ENCODE peak calls at places on chromosomes 3 and 15, in ten cellular contexts. Q is adrenal gland; Z is skeletal muscle cell; B is fibroblast of mammary gland; P is mesenchymal stem cell; X is CD8-positive, alpha-beta T cell; K is thyroid gland; L is endothelial cell of umbilical vein; F is AG04450; H is PC-9. M is an unnamed sample.

GRCh38 chr3:11845661-11846060 is 1.0 kb downstream of the TAMM41 start:
- DNase-seq in Q (no peak), Z (no peak), B (no peak), P (no peak), X (no peak), K (no peak), L (no peak), F (no peak), H (no peak), M (no peak)

GRCh38 chr15:62896969-62897486 is 145.5 kb upstream of the TPM1 start:
- DNase-seq in Q (peak; percentile 89), Z (peak; percentile 96), B (peak; percentile 98), P (peak; percentile 99), X (no peak), K (peak; percentile 94), L (peak; percentile 99), F (peak; percentile 98), H (peak; percentile 93), M (peak; percentile 87)

GRCh38 chr15:39629376-39629775 is 48.5 kb downstream of the THBS1 start:
- DNase-seq in Q (no peak), Z (no peak), B (no peak), P (peak; percentile 46), X (peak; percentile 54), K (no peak), L (peak; percentile 88), F (no peak), H (no peak), M (no peak)

GRCh38 chr15:85329561-85330421 is 50.6 kb upstream of the AKAP13 start:
- DNase-seq in Q (no peak), Z (peak; percentile 69), B (peak; percentile 93), P (peak; percentile 83), X (no peak), K (no peak), L (no peak), F (no peak), H (no peak), M (no peak)

GRCh38 chr3:28347374-28348285 is 891 bp upstream of the ZCWPW2 start:
- DNase-seq in Q (no peak), Z (peak; percentile 53), B (peak; percentile 90), P (peak; percentile 38), X (no peak), K (no peak), L (no peak), F (no peak), H (peak; percentile 60), M (no peak)

GRCh38 chr3:14262212-14262611 is 83.6 kb downstream of the LSM3 start:
- DNase-seq in Q (no peak), Z (no peak), B (peak; percentile 24), P (no peak), X (no peak), K (no peak), L (no peak), F (no peak), H (no peak), M (no peak)

GRCh38 chr3:143526016-143526540 is 322.2 kb downstream of the SLC9A9 start:
- DNase-seq in Q (no peak), Z (no peak), B (peak; percentile 51), P (peak; percentile 45), X (no peak), K (peak; percentile 21), L (no peak), F (no peak), H (no peak), M (no peak)

GRCh38 chr3:177089120-177089519 is 108.2 kb downstream of the TBL1XR1 start:
- DNase-seq in Q (no peak), Z (no peak), B (no peak), P (no peak), X (no peak), K (no peak), L (no peak), F (no peak), H (no peak), M (no peak)

GRCh38 chr3:97256060-97256459 is 441.7 kb downstream of the EPHA6 start:
- DNase-seq in Q (no peak), Z (no peak), B (no peak), P (no peak), X (no peak), K (no peak), L (no peak), F (no peak), H (no peak), M (no peak)

GRCh38 chr3:100076544-100077529 is 37.5 kb downstream of the FILIP1L start:
- DNase-seq in Q (no peak), Z (no peak), B (no peak), P (peak; percentile 71), X (no peak), K (peak; percentile 25), L (no peak), F (no peak), H (no peak), M (no peak)

GRCh38 chr15:64842099-64842940 is 605 bp downstream of the PLEKHO2 start:
- DNase-seq in Q (no peak), Z (no peak), B (peak; percentile 46), P (peak; percentile 53), X (no peak), K (peak; percentile 45), L (peak; percentile 48), F (no peak), H (no peak), M (no peak)

GRCh38 chr3:158791259-158791920 is 10.5 kb upstream of the MFSD1 start:
- DNase-seq in Q (peak; percentile 37), Z (peak; percentile 39), B (peak; percentile 82), P (peak; percentile 78), X (no peak), K (peak; percentile 20), L (peak; percentile 71), F (no peak), H (peak; percentile 64), M (no peak)

GRCh38 chr3:186990282-186990681 is 60.0 kb downstream of the ST6GAL1 start:
- DNase-seq in Q (no peak), Z (no peak), B (no peak), P (no peak), X (no peak), K (no peak), L (no peak), F (no peak), H (peak; percentile 82), M (no peak)

GRCh38 chr3:168545591-168545990 is 449.9 kb upstream of the GOLIM4 start:
- DNase-seq in Q (no peak), Z (no peak), B (no peak), P (no peak), X (no peak), K (no peak), L (no peak), F (no peak), H (no peak), M (no peak)

GRCh38 chr15:99453646-99454045 is 112.1 kb upstream of the MEF2A start:
- DNase-seq in Q (no peak), Z (no peak), B (no peak), P (no peak), X (no peak), K (no peak), L (no peak), F (no peak), H (no peak), M (no peak)

GRCh38 chr15:75348563-75349350 is 1.9 kb downstream of the NEIL1 start:
- DNase-seq in Q (no peak), Z (no peak), B (no peak), P (peak; percentile 14), X (no peak), K (peak; percentile 43), L (peak; percentile 11), F (no peak), H (no peak), M (no peak)
- H3K4me3 ChIP-seq in Q (peak overlapping the region; percentile 92), Z (peak overlapping the region; percentile 76), B (peak overlapping the region; percentile 64), P (peak overlapping the region; percentile 66), X (peak overlapping the region; percentile 62), K (peak overlapping the region; percentile 89), L (peak overlapping the region; percentile 59), F (peak overlapping the region; percentile 69), H (peak overlapping the region; percentile 84), M (peak overlapping the region; percentile 79)

DNA sequence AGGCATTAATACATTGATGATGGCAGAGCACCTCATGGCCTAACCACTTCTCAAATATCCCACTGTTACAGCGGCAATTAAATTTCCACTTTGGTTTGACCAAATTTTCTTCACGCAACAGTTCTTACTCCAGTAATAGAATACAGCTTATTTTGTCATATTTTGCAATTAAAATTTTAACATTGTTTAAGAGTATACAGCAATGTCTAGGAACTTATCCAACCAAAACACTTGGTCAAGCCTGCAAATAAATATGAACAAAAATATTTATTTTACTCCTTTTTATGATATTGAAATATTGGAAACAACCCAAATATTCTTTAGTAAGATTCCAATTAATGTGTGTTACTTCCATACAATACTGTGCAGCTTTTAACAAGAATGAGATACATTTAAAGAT is 45.3 kb upstream of the C3orf80 start:
- DNase-seq in Q (no peak), Z (no peak), B (no peak), P (no peak), X (no peak), K (no peak), L (no peak), F (no peak), H (no peak), M (no peak)
- H3K4me3 ChIP-seq in Q (no peak overlapping the region), Z (no peak overlapping the region), B (no peak overlapping the region), P (no peak overlapping the region), X (no peak overlapping the region), K (no peak overlapping the region), L (no peak overlapping the region), F (no peak overlapping the region), H (no peak overlapping the region), M (no peak overlapping the region)

GRCh38 chr3:185561958-185562357 is 9.6 kb upstream of the LIPH start:
- DNase-seq in Q (no peak), Z (no peak), B (no peak), P (no peak), X (no peak), K (peak; percentile 71), L (no peak), F (no peak), H (peak; percentile 18), M (peak; percentile 66)

GRCh38 chr3:185558395-185558794 is 6.0 kb upstream of the LIPH start:
- DNase-seq in Q (no peak), Z (no peak), B (no peak), P (no peak), X (no peak), K (peak; percentile 38), L (no peak), F (no peak), H (peak; percentile 99), M (peak; percentile 70)

GRCh38 chr3:185561374-185561943 is 9.1 kb upstream of the LIPH start:
- DNase-seq in Q (no peak), Z (no peak), B (no peak), P (no peak), X (no peak), K (peak; percentile 50), L (no peak), F (no peak), H (peak; percentile 26), M (peak; percentile 71)

GRCh38 chr3:185559706-185560090 is 7.3 kb upstream of the LIPH start:
- DNase-seq in Q (no peak), Z (no peak), B (no peak), P (no peak), X (no peak), K (no peak), L (no peak), F (no peak), H (no peak), M (no peak)

GRCh38 chr3:185560676-185561075 is 8.3 kb upstream of the LIPH start:
- DNase-seq in Q (no peak), Z (no peak), B (no peak), P (no peak), X (no peak), K (no peak), L (no peak), F (no peak), H (peak; percentile 35), M (no peak)
- H3K4me3 ChIP-seq in Q (no peak overlapping the region), Z (no peak overlapping the region), B (no peak overlapping the region), P (no peak overlapping the region), X (no peak overlapping the region), K (no peak overlapping the region), L (no peak overlapping the region), F (no peak overlapping the region), H (peak overlapping the region; percentile 53), M (no peak overlapping the region)

GRCh38 chr3:21766002-21766401 is 15.0 kb upstream of the ZNF385D start:
- DNase-seq in Q (no peak), Z (no peak), B (no peak), P (no peak), X (no peak), K (no peak), L (no peak), F (no peak), H (no peak), M (no peak)
- H3K4me3 ChIP-seq in Q (no peak overlapping the region), Z (no peak overlapping the region), B (no peak overlapping the region), P (no peak overlapping the region), X (no peak overlapping the region), K (no peak overlapping the region), L (no peak overlapping the region), F (no peak overlapping the region), H (no peak overlapping the region), M (no peak overlapping the region)

M was measured in lung.